ENCODE peak calls at places on chromosomes 13 and 19, in five cellular contexts. One of them, this sample, is unnamed.

GRCh38 chr19:3844596-3844995 is 24.2 kb downstream of the ZFR2 start:
- DNase-seq in right lobe of liver: no peak
- DNase-seq in heart right ventricle: no peak
- DNase-seq in testis: no peak
- DNase-seq in right atrium auricular region: no peak
- DNase-seq in this sample: no peak

GRCh38 chr13:38372818-38373217 is 23.2 kb downstream of the UFM1 start:
- DNase-seq in right lobe of liver: no peak
- DNase-seq in heart right ventricle: no peak
- DNase-seq in testis: no peak
- DNase-seq in right atrium auricular region: no peak
- DNase-seq in this sample: no peak

GRCh38 chr13:57611956-57612355 is 19.6 kb upstream of the PCDH17 start:
- DNase-seq in right lobe of liver: no peak
- DNase-seq in heart right ventricle: no peak
- DNase-seq in testis: no peak
- DNase-seq in right atrium auricular region: no peak
- DNase-seq in this sample: no peak

GRCh38 chr13:33694546-33694945 is 123.4 kb upstream of the RFC3 start:
- DNase-seq in right lobe of liver: no peak
- DNase-seq in heart right ventricle: no peak
- DNase-seq in testis: no peak
- DNase-seq in right atrium auricular region: no peak
- DNase-seq in this sample: no peak

GRCh38 chr13:113582841-113583631 is 1.5 kb upstream of the TFDP1 start:
- DNase-seq in right lobe of liver: peak; percentile 38
- DNase-seq in heart right ventricle: no peak
- DNase-seq in testis: peak; percentile 14
- DNase-seq in right atrium auricular region: peak; percentile 50
- DNase-seq in this sample: peak; percentile 65

GRCh38 chr19:46571495-46571894 is 29.6 kb upstream of the CALM3 start:
- DNase-seq in right lobe of liver: no peak
- DNase-seq in heart right ventricle: no peak
- DNase-seq in testis: no peak
- DNase-seq in right atrium auricular region: peak; percentile 28
- DNase-seq in this sample: no peak

GRCh38 chr13:78875792-78876580 is 217.0 kb upstream of the OBI1 start:
- DNase-seq in right lobe of liver: peak; percentile 69
- DNase-seq in heart right ventricle: no peak
- DNase-seq in testis: no peak
- DNase-seq in right atrium auricular region: no peak
- DNase-seq in this sample: peak; percentile 61

GRCh38 chr13:19592657-19593175 is 31.4 kb upstream of the TPTE2 start:
- DNase-seq in right lobe of liver: no peak
- DNase-seq in heart right ventricle: no peak
- DNase-seq in testis: no peak
- DNase-seq in right atrium auricular region: no peak
- DNase-seq in this sample: no peak

GRCh38 chr19:38647966-38648788 is 728 bp downstream of the ACTN4 start:
- DNase-seq in right lobe of liver: no peak
- DNase-seq in heart right ventricle: no peak
- DNase-seq in testis: no peak
- DNase-seq in right atrium auricular region: no peak
- DNase-seq in this sample: no peak

GRCh38 chr19:43439183-43440063 is 24.7 kb downstream of the TEX101 start:
- DNase-seq in right lobe of liver: no peak
- DNase-seq in heart right ventricle: peak; percentile 10
- DNase-seq in testis: no peak
- DNase-seq in right atrium auricular region: no peak
- DNase-seq in this sample: no peak

GRCh38 chr13:77696006-77696862 is 1.3 kb upstream of the SLAIN1 start:
- DNase-seq in right lobe of liver: no peak
- DNase-seq in heart right ventricle: no peak
- DNase-seq in testis: no peak
- DNase-seq in right atrium auricular region: no peak
- DNase-seq in this sample: no peak

GRCh38 chr19:13002970-13003540 is 7.8 kb downstream of the NFIX start:
- DNase-seq in right lobe of liver: no peak
- DNase-seq in heart right ventricle: no peak
- DNase-seq in testis: no peak
- DNase-seq in right atrium auricular region: no peak
- DNase-seq in this sample: no peak

GRCh38 chr13:34942732-34943674 is 933 bp downstream of the NBEA start:
- DNase-seq in right lobe of liver: no peak
- DNase-seq in heart right ventricle: peak; percentile 21
- DNase-seq in testis: peak; percentile 50
- DNase-seq in right atrium auricular region: no peak
- DNase-seq in this sample: peak; percentile 78

GRCh38 chr19:11191934-11192333 is 5.4 kb downstream of the KANK2 start:
- DNase-seq in right lobe of liver: no peak
- DNase-seq in heart right ventricle: no peak
- DNase-seq in testis: no peak
- DNase-seq in right atrium auricular region: no peak
- DNase-seq in this sample: no peak
- H3K4me1 ChIP-seq in right lobe of liver: peaks cover 28% of the 10 kb centered on the region
- H3K4me1 ChIP-seq in heart right ventricle: peaks cover 97% of the 10 kb centered on the region
- H3K4me1 ChIP-seq in testis: peaks cover 11% of the 10 kb centered on the region
- H3K4me1 ChIP-seq in right atrium auricular region: peaks cover 91% of the 10 kb centered on the region
- H3K4me1 ChIP-seq in this sample: peaks cover 77% of the 10 kb centered on the region

DNA sequence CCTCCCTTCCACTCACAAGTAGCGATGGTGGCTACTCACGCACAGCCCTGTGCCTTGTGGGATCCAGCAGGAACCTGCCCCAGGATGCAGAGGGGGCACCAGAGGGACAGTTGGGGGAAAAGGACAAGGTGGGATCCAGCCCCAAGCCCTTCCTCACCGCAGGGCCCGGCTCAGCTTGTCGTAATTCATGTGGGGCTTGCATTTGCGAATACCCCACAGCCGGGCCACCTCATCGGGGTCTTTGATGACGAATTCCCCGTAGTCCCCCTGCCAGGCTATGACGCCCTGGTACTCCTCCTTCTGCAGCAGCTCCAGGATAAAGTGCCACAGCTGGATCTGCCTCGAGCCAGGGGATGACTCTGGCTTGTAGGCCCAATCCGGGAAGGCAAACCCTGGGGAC is 18.5 kb downstream of the ERFL start:
- DNase-seq in right lobe of liver: no peak
- DNase-seq in heart right ventricle: no peak
- DNase-seq in testis: no peak
- DNase-seq in right atrium auricular region: no peak
- DNase-seq in this sample: no peak
- H3K27ac ChIP-seq in right lobe of liver: no peak overlapping the region
- H3K27ac ChIP-seq in heart right ventricle: no peak overlapping the region
- H3K27ac ChIP-seq in testis: no peak overlapping the region
- H3K27ac ChIP-seq in right atrium auricular region: no peak overlapping the region
- H3K27ac ChIP-seq in this sample: no peak overlapping the region

GRCh38 chr19:14405380-14405757 is 13.8 kb downstream of the DDX39A start:
- DNase-seq in right lobe of liver: no peak
- DNase-seq in heart right ventricle: no peak
- DNase-seq in testis: no peak
- DNase-seq in right atrium auricular region: no peak
- DNase-seq in this sample: no peak

GRCh38 chr19:14406645-14407331 is 12.4 kb downstream of the DDX39A start:
- DNase-seq in right lobe of liver: no peak
- DNase-seq in heart right ventricle: no peak
- DNase-seq in testis: no peak
- DNase-seq in right atrium auricular region: no peak
- DNase-seq in this sample: no peak

GRCh38 chr19:14404322-14404721 is 14.8 kb downstream of the DDX39A start:
- DNase-seq in right lobe of liver: no peak
- DNase-seq in heart right ventricle: no peak
- DNase-seq in testis: no peak
- DNase-seq in right atrium auricular region: no peak
- DNase-seq in this sample: no peak

GRCh38 chr19:14407889-14408640 is 11.1 kb downstream of the DDX39A start:
- DNase-seq in right lobe of liver: no peak
- DNase-seq in heart right ventricle: no peak
- DNase-seq in testis: no peak
- DNase-seq in right atrium auricular region: no peak
- DNase-seq in this sample: no peak

DNA sequence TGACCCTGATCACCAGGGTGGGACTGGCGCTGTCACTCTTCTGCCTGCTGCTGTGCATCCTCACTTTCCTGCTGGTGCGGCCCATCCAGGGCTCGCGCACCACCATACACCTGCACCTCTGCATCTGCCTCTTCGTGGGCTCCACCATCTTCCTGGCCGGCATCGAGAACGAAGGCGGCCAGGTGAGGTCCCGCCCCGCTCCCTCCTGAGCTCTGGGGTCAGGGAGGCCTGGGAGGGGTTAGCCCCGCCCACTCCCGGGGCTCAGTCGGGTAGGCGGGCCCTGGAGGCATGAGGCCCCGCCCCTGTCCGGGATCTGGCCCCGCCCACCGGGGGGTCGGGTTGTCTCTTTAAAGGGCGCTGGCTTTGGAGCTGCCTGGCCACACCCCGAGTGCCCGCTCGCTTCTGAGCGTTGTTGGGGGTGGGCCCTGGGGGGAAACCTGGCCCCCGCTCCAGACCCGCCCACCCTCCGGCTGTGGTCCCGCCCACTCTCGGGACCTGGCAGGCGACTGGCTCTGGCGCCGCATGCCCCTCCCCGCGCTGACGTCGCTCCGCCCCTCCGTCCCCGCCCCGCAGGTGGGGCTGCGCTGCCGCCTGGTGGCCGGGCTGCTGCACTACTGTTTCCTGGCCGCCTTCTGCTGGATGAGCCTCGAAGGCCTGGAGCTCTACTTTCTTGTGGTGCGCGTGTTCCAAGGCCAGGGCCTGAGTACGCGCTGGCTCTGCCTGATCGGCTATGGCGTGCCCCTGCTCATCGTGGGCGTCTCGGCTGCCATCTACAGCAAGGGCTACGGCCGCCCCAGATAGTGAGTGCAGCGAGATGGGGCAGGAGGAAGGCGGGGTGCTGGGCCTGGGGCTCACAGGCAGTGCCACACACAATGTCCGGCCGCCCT is 13.1 kb downstream of the DDX39A start:
- DNase-seq in right lobe of liver: peak; percentile 89
- DNase-seq in heart right ventricle: peak; percentile 82
- DNase-seq in testis: peak; percentile 92
- DNase-seq in right atrium auricular region: peak; percentile 86
- DNase-seq in this sample: peak; percentile 96
- H3K4me1 ChIP-seq in right lobe of liver: peaks cover 3% of the 10 kb centered on the region
- H3K4me1 ChIP-seq in heart right ventricle: peaks cover 19% of the 10 kb centered on the region
- H3K4me1 ChIP-seq in testis: peaks cover 6% of the 10 kb centered on the region
- H3K4me1 ChIP-seq in right atrium auricular region: peaks cover 8% of the 10 kb centered on the region
- H3K4me1 ChIP-seq in this sample: peaks cover 53% of the 10 kb centered on the region

DNA sequence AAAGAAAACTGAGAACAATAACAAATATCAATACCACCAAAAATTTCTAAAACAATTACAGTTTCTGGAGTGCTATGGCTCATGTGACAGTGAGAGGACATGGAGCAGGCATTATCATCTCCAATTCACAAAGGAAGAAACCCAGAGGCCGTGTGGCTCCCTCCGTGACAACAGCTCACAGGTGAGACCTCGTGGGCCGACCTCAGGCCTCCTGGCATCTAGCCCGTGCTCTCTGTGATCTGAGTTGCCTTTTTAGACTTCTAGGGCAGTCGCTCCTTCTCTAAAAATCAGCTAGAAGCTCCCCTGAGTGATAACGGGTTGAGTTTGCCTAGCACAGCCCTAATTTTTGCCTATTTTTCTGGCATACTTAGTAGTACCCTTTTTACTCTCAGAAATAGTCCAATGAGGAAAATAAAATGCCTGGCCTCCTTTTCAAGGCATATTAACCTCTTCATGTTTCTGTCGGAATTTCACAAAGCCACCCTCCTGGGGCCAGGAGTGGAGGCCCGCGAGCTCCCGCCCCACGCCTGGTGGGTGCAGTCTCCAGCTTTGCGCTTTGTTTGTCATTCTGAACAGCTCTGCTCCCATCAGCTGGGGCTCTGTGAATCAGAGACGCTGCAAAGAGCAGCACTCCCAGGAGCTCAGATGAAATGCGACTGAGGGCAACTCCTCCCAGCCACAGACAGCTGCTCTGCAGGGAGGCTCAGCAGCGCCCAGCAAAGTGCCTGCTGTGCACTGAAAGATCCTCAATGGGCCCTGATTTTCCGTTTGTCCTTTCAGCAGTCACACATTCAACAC is 292.5 kb downstream of the UQCRFS1 start:
- DNase-seq in right lobe of liver: no peak
- DNase-seq in heart right ventricle: no peak
- DNase-seq in testis: no peak
- DNase-seq in right atrium auricular region: no peak
- DNase-seq in this sample: no peak
- H3K27ac ChIP-seq in right lobe of liver: no peak overlapping the region
- H3K27ac ChIP-seq in heart right ventricle: no peak overlapping the region
- H3K27ac ChIP-seq in testis: no peak overlapping the region
- H3K27ac ChIP-seq in right atrium auricular region: no peak overlapping the region
- H3K27ac ChIP-seq in this sample: no peak overlapping the region

This sample was measured in left lung.